ENCODE peak calls at places on chromosomes 7 and 10, in eight cellular contexts. One of them, this sample, is unnamed.

GRCh38 chr10:9239298-9239697 is 1184.8 kb downstream of the GATA3 start:
- DNase-seq in aorta: no peak
- DNase-seq in amygdala: no peak
- DNase-seq in NCI-H2107: no peak
- DNase-seq in endothelial cell: no peak
- DNase-seq in RPMI8226: no peak
- DNase-seq in NCI-H2081: no peak
- DNase-seq in Right ventricle myocardium inferior: no peak
- DNase-seq in this sample: no peak

GRCh38 chr10:86068532-86069337 is 297.9 kb downstream of the GRID1 start:
- DNase-seq in amygdala: no peak
- DNase-seq in RPMI8226: no peak
- DNase-seq in Right ventricle myocardium inferior: no peak
- DNase-seq in NCI-H2107: no peak
- DNase-seq in NCI-H2081: no peak
- DNase-seq in endothelial cell: no peak
- DNase-seq in aorta: no peak
- DNase-seq in this sample: no peak

GRCh38 chr7:37359662-37360444 is 88.8 kb downstream of the ELMO1 start:
- DNase-seq in NCI-H2107: no peak
- DNase-seq in RPMI8226: no peak
- DNase-seq in aorta: no peak
- DNase-seq in Right ventricle myocardium inferior: no peak
- DNase-seq in endothelial cell: no peak
- DNase-seq in amygdala: no peak
- DNase-seq in NCI-H2081: no peak
- DNase-seq in this sample: no peak

GRCh38 chr7:94336009-94336408 is 58.7 kb upstream of the COL1A2 start:
- DNase-seq in Right ventricle myocardium inferior: no peak
- DNase-seq in aorta: no peak
- DNase-seq in endothelial cell: no peak
- DNase-seq in NCI-H2081: no peak
- DNase-seq in RPMI8226: peak; percentile 4
- DNase-seq in NCI-H2107: no peak
- DNase-seq in amygdala: no peak
- DNase-seq in this sample: no peak

GRCh38 chr10:43137701-43137970 is 609 bp upstream of the CSGALNACT2 start:
- DNase-seq in endothelial cell: no peak
- DNase-seq in aorta: peak; percentile 89
- DNase-seq in NCI-H2107: no peak
- DNase-seq in RPMI8226: no peak
- DNase-seq in NCI-H2081: no peak
- DNase-seq in Right ventricle myocardium inferior: no peak
- DNase-seq in amygdala: peak; percentile 28
- DNase-seq in this sample: peak; percentile 58

GRCh38 chr7:149562602-149563001 is 65.0 kb upstream of the ZNF746 start:
- DNase-seq in amygdala: no peak
- DNase-seq in endothelial cell: no peak
- DNase-seq in NCI-H2107: no peak
- DNase-seq in aorta: no peak
- DNase-seq in RPMI8226: no peak
- DNase-seq in Right ventricle myocardium inferior: no peak
- DNase-seq in NCI-H2081: no peak
- DNase-seq in this sample: no peak

GRCh38 chr7:44307905-44308740 is 17.3 kb downstream of the CAMK2B start:
- DNase-seq in NCI-H2107: no peak
- DNase-seq in amygdala: no peak
- DNase-seq in RPMI8226: no peak
- DNase-seq in aorta: no peak
- DNase-seq in endothelial cell: no peak
- DNase-seq in Right ventricle myocardium inferior: no peak
- DNase-seq in NCI-H2081: no peak
- DNase-seq in this sample: no peak

GRCh38 chr10:27687326-27687725 is 58.3 kb downstream of the MKX start:
- DNase-seq in Right ventricle myocardium inferior: no peak
- DNase-seq in aorta: no peak
- DNase-seq in RPMI8226: no peak
- DNase-seq in NCI-H2107: no peak
- DNase-seq in endothelial cell: no peak
- DNase-seq in NCI-H2081: no peak
- DNase-seq in amygdala: no peak
- DNase-seq in this sample: no peak

GRCh38 chr10:104254493-104255243 is at the start of gene GSTO1:
- DNase-seq in NCI-H2107: no peak
- DNase-seq in amygdala: peak; percentile 54
- DNase-seq in aorta: peak; percentile 93
- DNase-seq in NCI-H2081: peak; percentile 27
- DNase-seq in RPMI8226: peak; percentile 46
- DNase-seq in Right ventricle myocardium inferior: peak; percentile 92
- DNase-seq in endothelial cell: peak; percentile 40
- DNase-seq in this sample: peak; percentile 95

GRCh38 chr7:143458263-143458662 is 15.0 kb downstream of the TAS2R60 start:
- DNase-seq in amygdala: no peak
- DNase-seq in RPMI8226: no peak
- DNase-seq in NCI-H2081: no peak
- DNase-seq in NCI-H2107: no peak
- DNase-seq in endothelial cell: no peak
- DNase-seq in Right ventricle myocardium inferior: no peak
- DNase-seq in aorta: no peak
- DNase-seq in this sample: no peak

GRCh38 chr10:88260329-88261051 is 322.6 kb downstream of the RNLS start:
- DNase-seq in endothelial cell: no peak
- DNase-seq in RPMI8226: no peak
- DNase-seq in NCI-H2081: no peak
- DNase-seq in NCI-H2107: no peak
- DNase-seq in Right ventricle myocardium inferior: no peak
- DNase-seq in amygdala: no peak
- DNase-seq in aorta: no peak
- DNase-seq in this sample: no peak

GRCh38 chr7:94311545-94311944 is 83.2 kb upstream of the COL1A2 start:
- DNase-seq in NCI-H2107: no peak
- DNase-seq in amygdala: no peak
- DNase-seq in endothelial cell: no peak
- DNase-seq in RPMI8226: no peak
- DNase-seq in Right ventricle myocardium inferior: no peak
- DNase-seq in NCI-H2081: no peak
- DNase-seq in aorta: no peak
- DNase-seq in this sample: no peak

GRCh38 chr7:131654668-131655326 is 98.4 kb upstream of the PODXL start:
- DNase-seq in NCI-H2107: peak; percentile 75
- DNase-seq in Right ventricle myocardium inferior: peak; percentile 92
- DNase-seq in amygdala: peak; percentile 17
- DNase-seq in aorta: peak; percentile 96
- DNase-seq in RPMI8226: peak; percentile 87
- DNase-seq in endothelial cell: peak; percentile 96
- DNase-seq in NCI-H2081: peak; percentile 85
- DNase-seq in this sample: peak; percentile 94

GRCh38 chr7:26863504-26864308 is 684 bp downstream of the SKAP2 start:
- DNase-seq in endothelial cell: peak; percentile 4
- DNase-seq in RPMI8226: peak; percentile 24
- DNase-seq in Right ventricle myocardium inferior: no peak
- DNase-seq in NCI-H2107: no peak
- DNase-seq in amygdala: no peak
- DNase-seq in aorta: no peak
- DNase-seq in NCI-H2081: no peak
- DNase-seq in this sample: no peak

GRCh38 chr10:102419561-102420442 is 834 bp upstream of the FBXL15 start:
- DNase-seq in endothelial cell: peak; percentile 77
- DNase-seq in aorta: peak; percentile 90
- DNase-seq in RPMI8226: peak; percentile 66
- DNase-seq in amygdala: no peak
- DNase-seq in NCI-H2081: peak; percentile 73
- DNase-seq in NCI-H2107: peak; percentile 48
- DNase-seq in Right ventricle myocardium inferior: no peak
- DNase-seq in this sample: peak; percentile 83

This sample was measured in posterior cingulate gyrus.